ENCODE peak calls at places on chromosomes 6 and 20, in nine cellular contexts. J is stimulated activated CD4-positive, alpha-beta T cell treated with anti-CD3 and anti-CD28 coated beads, Interleukin-1b, Interleukin-23, amount 100 ng/mL, for 48 hours; U is caudate nucleus; P is GM03348; N is fibroblast of lung; W is activated CD8-positive, alpha-beta T cell treated with anti-CD3 and anti-CD28 coated beads for 36 hours; C is EL; M is iPS-NIHi11; E is central memory CD4-positive, alpha-beta T cell. D is an unnamed sample.

GRCh38 chr20:4427936-4428581 is 293.6 kb upstream of the PRND start:
- DNase-seq in J (no peak), U (no peak), P (no peak), N (no peak), W (no peak), C (no peak), M (no peak), E (no peak), D (no peak)

GRCh38 chr20:62830251-62830650 is 13.4 kb downstream of the COL9A3 start:
- DNase-seq in J (no peak), U (no peak), P (no peak), N (no peak), W (no peak), C (no peak), M (no peak), E (no peak), D (no peak)

GRCh38 chr6:42745083-42745637 is 743 bp downstream of the TBCC start:
- DNase-seq in J (peak), U (no peak), P (peak), N (peak), W (peak), C (peak), M (peak), E (peak), D (no peak)

GRCh38 chr20:9294081-9294480 is 220.3 kb upstream of the LAMP5 start:
- DNase-seq in J (no peak), U (no peak), P (peak), N (peak), W (no peak), C (peak), M (no peak), E (no peak), D (no peak)

GRCh38 chr6:153032255-153032882 is 29.9 kb upstream of the MTRF1L start:
- DNase-seq in J (no peak), U (no peak), P (peak), N (peak), W (no peak), C (peak), M (no peak), E (no peak), D (no peak)

GRCh38 chr6:158654960-158655485 is 5.2 kb downstream of the SYTL3 start:
- DNase-seq in J (no peak), U (no peak), P (peak), N (peak), W (no peak), C (peak), M (no peak), E (no peak), D (peak)

GRCh38 chr6:166573456-166574216 is 12.8 kb downstream of the RAMACL start:
- DNase-seq in J (no peak), U (no peak), P (no peak), N (no peak), W (no peak), C (no peak), M (no peak), E (no peak), D (no peak)

GRCh38 chr6:72554203-72554564 is 67.7 kb upstream of the KCNQ5 start:
- DNase-seq in J (no peak), U (no peak), P (peak), N (no peak), W (no peak), C (peak), M (no peak), E (no peak), D (no peak)

GRCh38 chr6:50380409-50381105 is 330.8 kb upstream of the DEFB112 start:
- DNase-seq in J (no peak), U (no peak), P (no peak), N (peak), W (no peak), C (no peak), M (no peak), E (no peak), D (no peak)

GRCh38 chr20:58111340-58112016 is 117.0 kb downstream of the ANKRD60 start:
- DNase-seq in J (no peak), U (peak), P (no peak), N (no peak), W (no peak), C (no peak), M (no peak), E (no peak), D (no peak)

GRCh38 chr6:52190409-52190808 is 4.2 kb downstream of the IL17A start:
- DNase-seq in J (no peak), U (no peak), P (no peak), N (no peak), W (no peak), C (no peak), M (no peak), E (no peak), D (no peak)

GRCh38 chr6:137495652-137496391 is 1.6 kb upstream of the OLIG3 start:
- DNase-seq in J (no peak), U (no peak), P (no peak), N (no peak), W (peak), C (no peak), M (peak), E (no peak), D (no peak)

GRCh38 chr6:140789466-140789865 is 1343.3 kb upstream of the GJE1 start:
- DNase-seq in J (no peak), U (no peak), P (no peak), N (peak), W (no peak), C (no peak), M (no peak), E (no peak), D (no peak)

GRCh38 chr6:40877362-40877761 is 161.7 kb downstream of the UNC5CL start:
- DNase-seq in J (peak), U (no peak), P (no peak), N (no peak), W (peak), C (no peak), M (no peak), E (no peak), D (no peak)

GRCh38 chr6:112188906-112189305 is 65.5 kb downstream of the LAMA4 start:
- DNase-seq in J (no peak), U (no peak), P (peak), N (peak), W (no peak), C (peak), M (no peak), E (no peak), D (no peak)

GRCh38 chr6:44367686-44368085 is 19.8 kb upstream of the CDC5L start:
- DNase-seq in J (no peak), U (no peak), P (no peak), N (no peak), W (no peak), C (peak), M (no peak), E (no peak), D (no peak)

GRCh38 chr6:68128211-68128610 is 506.9 kb upstream of the ADGRB3 start:
- DNase-seq in J (no peak), U (no peak), P (no peak), N (no peak), W (no peak), C (no peak), M (no peak), E (no peak), D (no peak)

GRCh38 chr6:14713966-14714631 is 531.8 kb upstream of the JARID2 start:
- DNase-seq in J (no peak), U (no peak), P (no peak), N (no peak), W (no peak), C (no peak), M (no peak), E (no peak), D (no peak)

GRCh38 chr6:150547511-150548222 is 52.0 kb upstream of the PLEKHG1 start:
- DNase-seq in J (no peak), U (peak), P (no peak), N (no peak), W (no peak), C (no peak), M (peak), E (no peak), D (no peak)

GRCh38 chr6:29942275-29943052 is at the start of gene HLA-A:
- DNase-seq in J (peak), U (peak), P (peak), N (peak), W (peak), C (peak), M (peak), E (peak), D (peak)

GRCh38 chr6:169035381-169036280 is 218.0 kb downstream of the THBS2 start:
- DNase-seq in J (no peak), U (no peak), P (peak), N (peak), W (no peak), C (peak), M (no peak), E (no peak), D (no peak)

GRCh38 chr6:142975272-142975805 is 30.4 kb upstream of the HIVEP2 start:
- DNase-seq in J (no peak), U (no peak), P (no peak), N (no peak), W (no peak), C (no peak), M (peak), E (no peak), D (no peak)

GRCh38 chr20:24943731-24944130 is 5.3 kb upstream of the CST7 start:
- DNase-seq in J (no peak), U (no peak), P (no peak), N (no peak), W (no peak), C (no peak), M (no peak), E (no peak), D (no peak)

GRCh38 chr20:31684153-31685003 is 38.3 kb downstream of the BCL2L1 start:
- DNase-seq in J (no peak), U (no peak), P (no peak), N (no peak), W (peak), C (no peak), M (no peak), E (peak), D (no peak)

GRCh38 chr20:50410343-50410742 is 99.8 kb upstream of the PTPN1 start:
- DNase-seq in J (no peak), U (no peak), P (no peak), N (no peak), W (no peak), C (no peak), M (no peak), E (no peak), D (no peak)

GRCh38 chr6:71621918-71622519 is 264.3 kb upstream of the RIMS1 start:
- DNase-seq in J (no peak), U (no peak), P (peak), N (peak), W (no peak), C (peak), M (no peak), E (no peak), D (no peak)

GRCh38 chr20:31972481-31973386 is 4.8 kb downstream of the XKR7 start:
- DNase-seq in J (no peak), U (no peak), P (no peak), N (no peak), W (no peak), C (peak), M (no peak), E (no peak), D (no peak)

GRCh38 chr6:56437171-56437900 is 190.0 kb upstream of the COL21A1 start:
- DNase-seq in J (no peak), U (no peak), P (no peak), N (no peak), W (no peak), C (no peak), M (peak), E (no peak), D (no peak)

GRCh38 chr20:50450961-50451752 is 59.0 kb upstream of the PTPN1 start:
- DNase-seq in J (peak), U (no peak), P (peak), N (peak), W (peak), C (peak), M (peak), E (no peak), D (no peak)

GRCh38 chr6:138012682-138013081 is 94.5 kb downstream of the PERP start:
- DNase-seq in J (no peak), U (no peak), P (no peak), N (no peak), W (peak), C (no peak), M (no peak), E (peak), D (peak)

GRCh38 chr6:144660545-144660944 is 375.4 kb downstream of the UTRN start:
- DNase-seq in J (no peak), U (no peak), P (no peak), N (no peak), W (no peak), C (no peak), M (no peak), E (no peak), D (peak)

GRCh38 chr20:25139061-25139705 is 56.3 kb upstream of the ENTPD6 start:
- DNase-seq in J (no peak), U (no peak), P (no peak), N (no peak), W (peak), C (no peak), M (peak), E (no peak), D (no peak)

GRCh38 chr6:73074175-73074574 is 151.1 kb downstream of the KHDC1L start:
- DNase-seq in J (no peak), U (no peak), P (peak), N (no peak), W (no peak), C (peak), M (no peak), E (no peak), D (no peak)

GRCh38 chr6:131015630-131016263 is 47.3 kb downstream of the EPB41L2 start:
- DNase-seq in J (no peak), U (no peak), P (peak), N (peak), W (no peak), C (peak), M (no peak), E (no peak), D (no peak)

GRCh38 chr20:50776122-50776795 is 18.6 kb upstream of the BCAS4 start:
- DNase-seq in J (no peak), U (no peak), P (no peak), N (no peak), W (no peak), C (no peak), M (no peak), E (no peak), D (no peak)

GRCh38 chr6:110493253-110493800 is 16.9 kb upstream of the SLC22A16 start:
- DNase-seq in J (no peak), U (no peak), P (no peak), N (no peak), W (no peak), C (no peak), M (no peak), E (no peak), D (no peak)

GRCh38 chr20:50987493-50988210 is 29.0 kb downstream of the MOCS3 start:
- DNase-seq in J (peak), U (peak), P (peak), N (peak), W (peak), C (peak), M (peak), E (peak), D (peak)

GRCh38 chr6:135181333-135182119 is 418 bp downstream of the MYB start:
- DNase-seq in J (no peak), U (no peak), P (peak), N (peak), W (peak), C (peak), M (peak), E (peak), D (no peak)

D was measured in left colon.